ENCODE peak calls at places on chromosomes 5 and 9, in ten cellular contexts. One of them, this sample, is unnamed. For H3K36me3 and H3K27me3, the result is how much of the 10 kb centered on the place peaks cover.

GRCh38 chr9:21770877-21771560 is 31.4 kb upstream of the MTAP start:
- DNase-seq in pancreas: no peak
- DNase-seq in MM.1S: no peak
- DNase-seq in lung: no peak
- DNase-seq in astrocyte: peak
- DNase-seq in GM23248: peak
- DNase-seq in mammary epithelial cell: peak
- DNase-seq in uterus: no peak
- DNase-seq in CD8-positive, alpha-beta T cell: no peak
- DNase-seq in HCT116: peak
- DNase-seq in this sample: no peak

GRCh38 chr5:127337876-127338275 is 47.3 kb downstream of the MEGF10 start:
- DNase-seq in MM.1S: no peak
- DNase-seq in mammary epithelial cell: no peak
- DNase-seq in pancreas: no peak
- DNase-seq in lung: no peak
- DNase-seq in GM23248: no peak
- DNase-seq in CD8-positive, alpha-beta T cell: no peak
- DNase-seq in HCT116: no peak
- DNase-seq in uterus: no peak
- DNase-seq in astrocyte: no peak
- DNase-seq in this sample: no peak

GRCh38 chr5:157816682-157817268 is 42.2 kb downstream of the CLINT1 start:
- DNase-seq in HCT116: no peak
- DNase-seq in mammary epithelial cell: no peak
- DNase-seq in astrocyte: no peak
- DNase-seq in GM23248: peak
- DNase-seq in lung: no peak
- DNase-seq in MM.1S: peak
- DNase-seq in uterus: no peak
- DNase-seq in pancreas: no peak
- DNase-seq in CD8-positive, alpha-beta T cell: no peak
- DNase-seq in this sample: no peak

GRCh38 chr5:160342413-160342941 is 27.9 kb downstream of the C1QTNF2 start:
- DNase-seq in HCT116: no peak
- DNase-seq in MM.1S: no peak
- DNase-seq in CD8-positive, alpha-beta T cell: no peak
- DNase-seq in pancreas: no peak
- DNase-seq in GM23248: peak
- DNase-seq in lung: no peak
- DNase-seq in mammary epithelial cell: peak
- DNase-seq in astrocyte: peak
- DNase-seq in uterus: no peak
- DNase-seq in this sample: no peak

GRCh38 chr5:79225026-79225425 is 10.9 kb upstream of the JMY start:
- DNase-seq in lung: no peak
- DNase-seq in MM.1S: no peak
- DNase-seq in CD8-positive, alpha-beta T cell: no peak
- DNase-seq in pancreas: no peak
- DNase-seq in mammary epithelial cell: no peak
- DNase-seq in astrocyte: peak
- DNase-seq in uterus: no peak
- DNase-seq in HCT116: no peak
- DNase-seq in GM23248: peak
- DNase-seq in this sample: no peak

GRCh38 chr9:96665789-96666188 is 10.7 kb upstream of the PRXL2C start:
- DNase-seq in GM23248: no peak
- DNase-seq in HCT116: no peak
- DNase-seq in uterus: no peak
- DNase-seq in CD8-positive, alpha-beta T cell: no peak
- DNase-seq in MM.1S: no peak
- DNase-seq in astrocyte: no peak
- DNase-seq in pancreas: no peak
- DNase-seq in lung: no peak
- DNase-seq in mammary epithelial cell: no peak
- DNase-seq in this sample: no peak

GRCh38 chr9:35651964-35652828 is 1.5 kb upstream of the SIT1 start:
- DNase-seq in MM.1S: no peak
- DNase-seq in GM23248: peak
- DNase-seq in astrocyte: no peak
- DNase-seq in uterus: no peak
- DNase-seq in HCT116: no peak
- DNase-seq in lung: no peak
- DNase-seq in pancreas: no peak
- DNase-seq in CD8-positive, alpha-beta T cell: no peak
- DNase-seq in mammary epithelial cell: peak
- DNase-seq in this sample: no peak

GRCh38 chr5:130324953-130325671 is 420.8 kb downstream of the CHSY3 start:
- DNase-seq in HCT116: no peak
- DNase-seq in MM.1S: peak
- DNase-seq in lung: no peak
- DNase-seq in pancreas: no peak
- DNase-seq in GM23248: no peak
- DNase-seq in uterus: no peak
- DNase-seq in mammary epithelial cell: peak
- DNase-seq in astrocyte: peak
- DNase-seq in CD8-positive, alpha-beta T cell: no peak
- DNase-seq in this sample: no peak

GRCh38 chr9:127137640-127138360 is 15.4 kb upstream of the ANGPTL2 start:
- DNase-seq in MM.1S: no peak
- DNase-seq in HCT116: no peak
- DNase-seq in lung: no peak
- DNase-seq in mammary epithelial cell: no peak
- DNase-seq in CD8-positive, alpha-beta T cell: no peak
- DNase-seq in uterus: no peak
- DNase-seq in astrocyte: no peak
- DNase-seq in GM23248: no peak
- DNase-seq in pancreas: no peak
- DNase-seq in this sample: no peak

GRCh38 chr9:76926324-76926731 is 20.4 kb upstream of the PRUNE2 start:
- DNase-seq in GM23248: peak
- DNase-seq in uterus: no peak
- DNase-seq in HCT116: no peak
- DNase-seq in pancreas: no peak
- DNase-seq in mammary epithelial cell: peak
- DNase-seq in lung: no peak
- DNase-seq in CD8-positive, alpha-beta T cell: no peak
- DNase-seq in MM.1S: no peak
- DNase-seq in astrocyte: peak
- DNase-seq in this sample: no peak

GRCh38 chr9:82454509-82455190 is 466.1 kb downstream of the SPATA31D1 start:
- DNase-seq in uterus: no peak
- DNase-seq in astrocyte: no peak
- DNase-seq in pancreas: no peak
- DNase-seq in HCT116: no peak
- DNase-seq in MM.1S: no peak
- DNase-seq in CD8-positive, alpha-beta T cell: no peak
- DNase-seq in lung: no peak
- DNase-seq in mammary epithelial cell: no peak
- DNase-seq in GM23248: no peak
- DNase-seq in this sample: no peak

GRCh38 chr5:53983568-53984465 is 326.6 kb downstream of the ARL15 start:
- DNase-seq in GM23248: peak
- DNase-seq in MM.1S: no peak
- DNase-seq in CD8-positive, alpha-beta T cell: no peak
- DNase-seq in lung: no peak
- DNase-seq in pancreas: no peak
- DNase-seq in mammary epithelial cell: peak
- DNase-seq in astrocyte: peak
- DNase-seq in uterus: no peak
- DNase-seq in HCT116: no peak
- DNase-seq in this sample: no peak

GRCh38 chr5:111742166-111742565 is 14.8 kb downstream of the NREP start:
- DNase-seq in GM23248: no peak
- DNase-seq in MM.1S: no peak
- DNase-seq in uterus: no peak
- DNase-seq in pancreas: no peak
- DNase-seq in HCT116: no peak
- DNase-seq in astrocyte: no peak
- DNase-seq in CD8-positive, alpha-beta T cell: no peak
- DNase-seq in mammary epithelial cell: no peak
- DNase-seq in lung: no peak
- DNase-seq in this sample: no peak
- H3K4me3 ChIP-seq in GM23248: peak
- H3K4me3 ChIP-seq in MM.1S: no peak
- H3K4me3 ChIP-seq in uterus: peak
- H3K4me3 ChIP-seq in pancreas: no peak
- H3K4me3 ChIP-seq in HCT116: no peak
- H3K4me3 ChIP-seq in astrocyte: peak
- H3K4me3 ChIP-seq in CD8-positive, alpha-beta T cell: no peak
- H3K4me3 ChIP-seq in mammary epithelial cell: no peak
- H3K4me3 ChIP-seq in lung: no peak
- H3K4me3 ChIP-seq in this sample: no peak

DNA sequence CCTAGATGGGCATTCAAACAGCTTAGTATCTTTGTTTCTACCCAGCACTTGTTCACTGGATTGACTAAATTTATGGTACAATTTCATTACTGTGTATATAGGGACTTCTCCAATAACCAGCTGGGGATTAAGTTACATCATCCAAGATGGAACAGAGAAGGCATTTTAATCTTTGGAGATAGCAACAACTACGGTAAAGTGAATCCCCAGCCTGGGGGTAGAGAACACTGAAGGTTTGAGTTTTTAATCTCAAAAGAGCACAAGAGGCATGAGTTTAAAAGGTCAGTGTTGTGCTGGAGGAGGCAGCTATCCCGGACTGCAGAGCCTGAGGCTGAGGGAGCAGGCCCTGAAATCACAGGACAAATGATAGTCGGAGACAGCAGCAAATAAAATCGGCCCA is 28.6 kb downstream of the DDX31 start:
- DNase-seq in CD8-positive, alpha-beta T cell: no peak
- DNase-seq in mammary epithelial cell: no peak
- DNase-seq in uterus: no peak
- DNase-seq in MM.1S: no peak
- DNase-seq in pancreas: no peak
- DNase-seq in GM23248: no peak
- DNase-seq in astrocyte: no peak
- DNase-seq in lung: no peak
- DNase-seq in HCT116: no peak
- DNase-seq in this sample: no peak
- H3K36me3 ChIP-seq in CD8-positive, alpha-beta T cell: under half
- H3K36me3 ChIP-seq in mammary epithelial cell: under half
- H3K36me3 ChIP-seq in uterus: under half
- H3K36me3 ChIP-seq in MM.1S: under half
- H3K36me3 ChIP-seq in pancreas: under half
- H3K36me3 ChIP-seq in GM23248: under half
- H3K36me3 ChIP-seq in astrocyte: half or more
- H3K36me3 ChIP-seq in lung: under half
- H3K36me3 ChIP-seq in HCT116: under half
- H3K36me3 ChIP-seq in this sample: under half

GRCh38 chr9:85949591-85950335 is 8.8 kb downstream of the NAA35 start:
- DNase-seq in astrocyte: peak
- DNase-seq in MM.1S: no peak
- DNase-seq in pancreas: no peak
- DNase-seq in HCT116: no peak
- DNase-seq in GM23248: peak
- DNase-seq in uterus: no peak
- DNase-seq in CD8-positive, alpha-beta T cell: no peak
- DNase-seq in lung: no peak
- DNase-seq in mammary epithelial cell: no peak
- DNase-seq in this sample: no peak
- H3K27me3 ChIP-seq in astrocyte: under half
- H3K27me3 ChIP-seq in MM.1S: under half
- H3K27me3 ChIP-seq in pancreas: under half
- H3K27me3 ChIP-seq in HCT116: under half
- H3K27me3 ChIP-seq in GM23248: under half
- H3K27me3 ChIP-seq in uterus: under half
- H3K27me3 ChIP-seq in CD8-positive, alpha-beta T cell: under half
- H3K27me3 ChIP-seq in lung: under half
- H3K27me3 ChIP-seq in mammary epithelial cell: under half
- H3K27me3 ChIP-seq in this sample: under half

DNA sequence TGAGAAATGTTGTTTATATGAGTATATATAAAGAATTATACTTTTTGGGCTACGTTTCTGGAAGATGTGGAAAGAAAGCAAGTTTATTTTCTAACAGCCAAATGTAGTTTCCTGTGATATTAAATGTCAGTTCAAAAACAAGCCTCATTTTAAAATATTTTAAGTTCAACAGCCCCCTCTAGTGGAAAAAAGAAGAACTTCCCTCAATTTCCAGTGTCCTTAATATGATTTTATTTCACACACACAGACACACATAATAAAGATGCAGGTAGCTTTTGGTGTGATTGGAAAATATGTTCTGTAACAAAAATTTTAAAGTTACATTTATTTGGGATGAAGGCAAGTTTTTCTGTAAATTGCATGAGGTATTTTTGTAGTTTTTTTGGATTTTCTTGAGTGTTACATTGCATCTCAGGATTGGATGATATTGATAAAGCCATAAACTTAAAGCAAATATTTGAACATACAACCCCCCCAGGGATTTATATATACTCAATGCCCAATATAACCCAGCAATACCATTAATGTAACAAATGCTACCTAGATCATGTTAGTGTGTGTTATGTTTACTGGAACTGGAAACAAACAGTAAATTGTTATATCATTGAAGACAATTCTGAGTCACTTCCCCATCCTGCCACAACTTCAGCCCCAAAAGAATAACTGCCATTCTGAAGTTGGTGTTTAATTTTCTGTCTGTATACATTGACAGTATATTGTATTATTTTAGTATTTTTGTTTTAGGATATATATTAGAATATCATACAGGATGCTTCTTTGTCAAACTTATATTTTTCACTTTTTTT is 54.0 kb downstream of the CCDC171 start:
- DNase-seq in pancreas: no peak
- DNase-seq in MM.1S: peak
- DNase-seq in uterus: no peak
- DNase-seq in HCT116: peak
- DNase-seq in lung: no peak
- DNase-seq in CD8-positive, alpha-beta T cell: no peak
- DNase-seq in GM23248: peak
- DNase-seq in astrocyte: peak
- DNase-seq in mammary epithelial cell: peak
- DNase-seq in this sample: peak
- H3K4me3 ChIP-seq in pancreas: no peak
- H3K4me3 ChIP-seq in MM.1S: no peak
- H3K4me3 ChIP-seq in uterus: no peak
- H3K4me3 ChIP-seq in HCT116: no peak
- H3K4me3 ChIP-seq in lung: no peak
- H3K4me3 ChIP-seq in CD8-positive, alpha-beta T cell: no peak
- H3K4me3 ChIP-seq in GM23248: no peak
- H3K4me3 ChIP-seq in astrocyte: no peak
- H3K4me3 ChIP-seq in mammary epithelial cell: no peak
- H3K4me3 ChIP-seq in this sample: no peak

This sample was measured in H7.